ENCODE peak calls at places on chromosome 6, in four cellular contexts. N, X, A and Z are unnamed samples.

GRCh38 chr6:53792973-53793317 is 1.9 kb upstream of the LRRC1 start:
- DNase-seq in N (no peak), A (no peak), X (no peak), Z (no peak)

GRCh38 chr6:155290491-155290890 is 23.8 kb downstream of the TFB1M start:
- DNase-seq in A (no peak), X (no peak), N (no peak), Z (no peak)

GRCh38 chr6:42368156-42368555 is 83.6 kb downstream of the TRERF1 start:
- DNase-seq in X (no peak), N (no peak), A (no peak), Z (no peak)

GRCh38 chr6:78436335-78436734 is 431.0 kb upstream of the IRAK1BP1 start:
- DNase-seq in A (no peak), X (no peak), N (no peak), Z (peak; percentile 7)

GRCh38 chr6:44268095-44268628 is 2.1 kb upstream of the TMEM151B start:
- DNase-seq in X (no peak), N (no peak), A (no peak), Z (peak; percentile 87)

GRCh38 chr6:155126727-155127439 is 131.8 kb downstream of the TIAM2 start:
- DNase-seq in A (no peak), X (no peak), N (no peak), Z (no peak)

GRCh38 chr6:80182291-80182690 is 75.8 kb downstream of the BCKDHB start:
- DNase-seq in A (no peak), X (no peak), N (no peak), Z (no peak)

GRCh38 chr6:41587223-41587879 is 41.2 kb downstream of the FOXP4 start:
- DNase-seq in X (no peak), N (no peak), A (no peak), Z (no peak)

GRCh38 chr6:26501482-26501986 is 1.4 kb downstream of the BTN1A1 start:
- DNase-seq in X (peak; percentile 40), N (peak; percentile 7), A (peak; percentile 39), Z (peak; percentile 66)

GRCh38 chr6:151325075-151326050 is 66.0 kb downstream of the ZBTB2 start:
- DNase-seq in N (peak; percentile 49), A (peak; percentile 76), X (peak; percentile 73), Z (peak; percentile 68)

GRCh38 chr6:5994234-5994998 is 12.3 kb downstream of the NRN1 start:
- DNase-seq in N (no peak), A (no peak), X (no peak), Z (peak; percentile 50)

GRCh38 chr6:118263929-118264486 is 284.1 kb upstream of the PLN start:
- DNase-seq in X (no peak), A (no peak), N (no peak), Z (peak; percentile 44)

GRCh38 chr6:47292944-47293343 is 16.8 kb downstream of the TNFRSF21 start:
- DNase-seq in X (no peak), N (no peak), A (no peak), Z (no peak)

GRCh38 chr6:28090902-28091586 is 10.7 kb downstream of the ZNF165 start:
- DNase-seq in N (no peak), A (no peak), X (peak; percentile 45), Z (no peak)

GRCh38 chr6:167153523-167153959 is 4.2 kb downstream of the GPR31 start:
- DNase-seq in X (no peak), N (no peak), A (no peak), Z (no peak)

GRCh38 chr6:7758456-7758855 is 32.6 kb downstream of the BMP6 start:
- DNase-seq in X (peak; percentile 36), N (no peak), A (no peak), Z (no peak)

GRCh38 chr6:43705996-43706395 is 18.4 kb upstream of the MRPS18A start:
- DNase-seq in A (no peak), N (no peak), X (no peak), Z (no peak)

GRCh38 chr6:31870385-31870921 is 7.8 kb upstream of the NEU1 start:
- DNase-seq in X (no peak), A (no peak), N (no peak), Z (no peak)

GRCh38 chr6:142631517-142632385 is 313.2 kb downstream of the HIVEP2 start:
- DNase-seq in A (no peak), N (no peak), X (no peak), Z (no peak)

GRCh38 chr6:126127662-126128061 is 141.3 kb downstream of the TRMT11 start:
- DNase-seq in A (no peak), N (no peak), X (no peak), Z (peak; percentile 54)

GRCh38 chr6:26222587-26222986 is 135.4 kb downstream of the HFE start:
- DNase-seq in N (no peak), X (no peak), A (no peak), Z (no peak)

GRCh38 chr6:142566628-142567396 is 265.0 kb downstream of the ADGRG6 start:
- DNase-seq in N (peak; percentile 42), A (peak; percentile 35), X (peak; percentile 28), Z (peak; percentile 63)

GRCh38 chr6:168852336-168852884 is 401.2 kb downstream of the THBS2 start:
- DNase-seq in N (no peak), A (no peak), X (no peak), Z (no peak)

GRCh38 chr6:14775528-14775927 is 470.3 kb upstream of the JARID2 start:
- DNase-seq in N (no peak), X (no peak), A (no peak), Z (no peak)

GRCh38 chr6:138336221-138336620 is 41.5 kb upstream of the SMIM28 start:
- DNase-seq in N (no peak), X (no peak), A (no peak), Z (no peak)

GRCh38 chr6:149108398-149109100 is 209.0 kb upstream of the TAB2 start:
- DNase-seq in X (no peak), N (no peak), A (no peak), Z (no peak)

GRCh38 chr6:28838289-28838633 is 85.5 kb downstream of the TRIM27 start:
- DNase-seq in A (peak; percentile 33), X (peak; percentile 35), N (peak; percentile 32), Z (peak; percentile 80)

GRCh38 chr6:2640551-2640950 is 110.2 kb downstream of the MYLK4 start:
- DNase-seq in X (no peak), N (no peak), A (peak; percentile 7), Z (no peak)

GRCh38 chr6:43269273-43270007 is 26.2 kb downstream of the TTBK1 start:
- DNase-seq in A (no peak), X (no peak), N (peak; percentile 25), Z (peak; percentile 48)

DNA sequence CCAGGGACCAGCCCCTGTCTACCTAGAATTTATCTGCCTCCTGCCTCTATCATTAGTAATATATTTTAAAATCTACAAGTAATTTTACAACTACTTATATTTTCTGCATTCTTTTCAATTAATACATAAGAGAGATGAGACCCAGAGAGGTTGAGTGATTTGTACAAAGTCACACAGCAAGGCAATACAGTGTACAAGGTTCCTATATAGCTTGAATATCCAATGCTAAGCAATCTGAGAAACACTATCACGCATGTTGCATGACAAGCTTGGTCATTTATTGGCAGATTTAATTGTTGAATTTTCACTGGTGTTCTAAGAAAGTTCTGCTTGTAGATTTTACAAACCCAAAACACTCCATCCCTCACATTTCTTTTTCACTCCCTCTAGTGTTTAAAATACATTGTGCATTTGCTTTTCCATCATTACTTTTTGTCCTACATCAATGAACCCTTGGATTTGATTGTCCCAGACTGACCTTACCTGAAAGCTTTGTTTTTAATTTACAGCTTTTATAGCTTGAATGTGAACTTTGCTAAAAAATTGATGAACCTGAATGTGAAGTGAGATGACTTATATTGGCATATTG is 520.9 kb upstream of the CITED2 start:
- DNase-seq in A (no peak), X (no peak), N (no peak), Z (no peak)
- TF ChIP-seq CTCF in A (peak; percentile 29), X (peak; percentile 33), N (peak; percentile 24), Z (peak; percentile 5)

GRCh38 chr6:89723046-89723445 is 84.5 kb upstream of the LYRM2 start:
- DNase-seq in A (no peak), N (no peak), X (no peak), Z (no peak)

GRCh38 chr6:89724981-89725380 is 86.4 kb upstream of the LYRM2 start:
- DNase-seq in N (no peak), A (no peak), X (no peak), Z (no peak)

GRCh38 chr6:89729818-89730217 is 89.8 kb downstream of the MDN1 start:
- DNase-seq in N (no peak), A (no peak), X (no peak), Z (no peak)

GRCh38 chr6:89731924-89732568 is 87.5 kb downstream of the MDN1 start:
- DNase-seq in N (no peak), X (no peak), A (no peak), Z (no peak)

DNA sequence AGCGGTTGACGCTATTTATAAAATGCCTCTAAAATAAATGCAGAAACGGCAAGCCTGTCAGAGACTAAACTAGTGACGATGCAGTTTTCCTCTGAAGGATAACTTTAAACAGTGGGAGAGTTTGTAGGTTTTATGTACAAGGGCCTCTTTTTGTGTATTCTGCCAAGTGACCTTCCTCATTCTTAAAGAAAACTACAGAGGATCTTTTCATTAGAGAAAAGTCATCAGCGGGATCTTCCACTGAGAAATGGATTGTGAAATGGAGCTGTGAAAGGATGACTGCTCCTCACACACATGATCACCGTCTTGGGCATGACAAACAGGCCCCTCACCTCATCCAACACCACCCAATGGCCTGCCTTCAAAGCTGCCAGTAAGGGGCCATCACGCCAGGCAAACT is 89.0 kb upstream of the LYRM2 start:
- DNase-seq in N (no peak), X (no peak), A (no peak), Z (no peak)
- H3K36me3 ChIP-seq in N (no peaks in the 10 kb centered on the region), X (peaks cover 19% of the 10 kb centered on the region), A (peaks cover 91% of the 10 kb centered on the region), Z (peaks cover 10% of the 10 kb centered on the region)

GRCh38 chr6:49565855-49566254 is 15.4 kb downstream of the C6orf141 start:
- DNase-seq in X (no peak), A (no peak), N (no peak), Z (no peak)

GRCh38 chr6:49565261-49565660 is 14.8 kb downstream of the C6orf141 start:
- DNase-seq in A (no peak), N (no peak), X (no peak), Z (no peak)

GRCh38 chr6:49570474-49571079 is 20.1 kb downstream of the C6orf141 start:
- DNase-seq in A (no peak), N (no peak), X (no peak), Z (no peak)
- TF ChIP-seq CTCF in A (no peak), N (no peak), X (no peak), Z (no peak)

GRCh38 chr6:37480951-37481597 is 18.6 kb downstream of the CCDC167 start:
- DNase-seq in X (no peak), A (no peak), N (no peak), Z (peak; percentile 60)

GRCh38 chr6:37481793-37482192 is 17.9 kb downstream of the CCDC167 start:
- DNase-seq in N (peak; percentile 58), A (no peak), X (peak; percentile 54), Z (no peak)

GRCh38 chr6:37478827-37479226 is 20.9 kb downstream of the CCDC167 start:
- DNase-seq in X (no peak), N (no peak), A (no peak), Z (no peak)

GRCh38 chr6:37479266-37479854 is 20.3 kb downstream of the CCDC167 start:
- DNase-seq in A (no peak), N (no peak), X (no peak), Z (no peak)

DNA sequence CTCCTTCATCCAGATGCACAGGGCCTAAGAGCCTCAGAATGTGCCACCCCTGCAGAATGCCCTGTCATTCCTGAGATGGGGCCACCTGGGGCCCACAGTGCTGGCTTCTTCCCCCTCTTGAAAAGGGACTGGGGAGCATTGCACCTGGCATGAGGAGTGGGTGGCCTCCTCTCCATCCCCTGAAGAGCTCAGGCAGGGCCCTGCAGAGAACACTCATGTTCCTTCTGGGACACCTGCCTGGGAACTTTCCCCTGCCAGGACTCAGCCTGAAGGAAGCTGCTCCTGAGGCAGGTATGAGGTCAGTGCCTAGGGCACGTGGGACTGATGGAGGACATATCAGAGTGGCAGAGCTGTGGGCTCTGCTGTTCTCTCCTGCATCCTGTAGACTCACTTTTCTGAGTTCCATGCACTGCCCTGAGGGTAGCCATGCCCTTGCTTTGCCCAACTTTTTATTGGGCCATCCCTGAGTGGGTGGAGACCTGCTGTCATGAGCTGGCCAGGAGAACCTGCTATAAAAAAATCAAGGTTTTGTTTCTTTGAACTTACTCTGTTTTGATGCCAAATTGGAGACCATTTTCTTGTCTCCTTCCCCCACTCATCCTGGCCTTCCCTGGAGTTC is 19.5 kb downstream of the CCDC167 start:
- DNase-seq in N (no peak), X (no peak), A (no peak), Z (no peak)
- H3K36me3 ChIP-seq in N (peaks cover 3% of the 10 kb centered on the region), X (no peaks in the 10 kb centered on the region), A (peaks cover 98% of the 10 kb centered on the region), Z (no peaks in the 10 kb centered on the region)